ENCODE peak calls at places on chromosomes 3 and 15, in seven cellular contexts. One of them, this sample, is unnamed.

GRCh38 chr3:172751188-172751571 is 654 bp downstream of the ECT2 start:
- DNase-seq in brain microvascular endothelial cell: peak; percentile 4
- DNase-seq in NCI-H524: peak; percentile 58
- DNase-seq in NCI-H2171: no peak
- DNase-seq in activated CD8-positive, alpha-beta memory T cell treated with anti-CD3 and anti-CD28 coated beads for 24 hours: no peak
- DNase-seq in fibroblast of lung: no peak
- DNase-seq in iPS-NIHi11: peak; percentile 46
- DNase-seq in this sample: no peak

GRCh38 chr3:55897573-55898224 is 410.6 kb upstream of the WNT5A start:
- DNase-seq in activated CD8-positive, alpha-beta memory T cell treated with anti-CD3 and anti-CD28 coated beads for 24 hours: no peak
- DNase-seq in NCI-H2171: no peak
- DNase-seq in NCI-H524: peak; percentile 42
- DNase-seq in fibroblast of lung: peak; percentile 19
- DNase-seq in brain microvascular endothelial cell: no peak
- DNase-seq in iPS-NIHi11: peak; percentile 29
- DNase-seq in this sample: peak; percentile 48

GRCh38 chr3:139771331-139771730 is 93.6 kb upstream of the NMNAT3 start:
- DNase-seq in brain microvascular endothelial cell: no peak
- DNase-seq in fibroblast of lung: no peak
- DNase-seq in NCI-H2171: no peak
- DNase-seq in iPS-NIHi11: no peak
- DNase-seq in activated CD8-positive, alpha-beta memory T cell treated with anti-CD3 and anti-CD28 coated beads for 24 hours: no peak
- DNase-seq in NCI-H524: no peak
- DNase-seq in this sample: no peak

GRCh38 chr3:8488436-8488835 is 13.2 kb upstream of the LMCD1 start:
- DNase-seq in iPS-NIHi11: no peak
- DNase-seq in fibroblast of lung: peak; percentile 59
- DNase-seq in brain microvascular endothelial cell: no peak
- DNase-seq in NCI-H524: no peak
- DNase-seq in activated CD8-positive, alpha-beta memory T cell treated with anti-CD3 and anti-CD28 coated beads for 24 hours: no peak
- DNase-seq in NCI-H2171: no peak
- DNase-seq in this sample: no peak

GRCh38 chr15:36627566-36627965 is 48.1 kb downstream of the CDIN1 start:
- DNase-seq in NCI-H2171: no peak
- DNase-seq in iPS-NIHi11: no peak
- DNase-seq in activated CD8-positive, alpha-beta memory T cell treated with anti-CD3 and anti-CD28 coated beads for 24 hours: no peak
- DNase-seq in NCI-H524: no peak
- DNase-seq in brain microvascular endothelial cell: no peak
- DNase-seq in fibroblast of lung: no peak
- DNase-seq in this sample: no peak

GRCh38 chr3:134373278-134373941 is 837 bp downstream of the AMOTL2 start:
- DNase-seq in brain microvascular endothelial cell: peak; percentile 87
- DNase-seq in NCI-H2171: no peak
- DNase-seq in activated CD8-positive, alpha-beta memory T cell treated with anti-CD3 and anti-CD28 coated beads for 24 hours: no peak
- DNase-seq in fibroblast of lung: peak; percentile 94
- DNase-seq in iPS-NIHi11: peak; percentile 89
- DNase-seq in NCI-H524: peak; percentile 59
- DNase-seq in this sample: peak; percentile 7

GRCh38 chr3:50950591-50950990 is 275.9 kb downstream of the DOCK3 start:
- DNase-seq in NCI-H2171: no peak
- DNase-seq in NCI-H524: no peak
- DNase-seq in iPS-NIHi11: no peak
- DNase-seq in activated CD8-positive, alpha-beta memory T cell treated with anti-CD3 and anti-CD28 coated beads for 24 hours: no peak
- DNase-seq in fibroblast of lung: no peak
- DNase-seq in brain microvascular endothelial cell: no peak
- DNase-seq in this sample: no peak

GRCh38 chr3:73694988-73695757 is 70.4 kb upstream of the PDZRN3 start:
- DNase-seq in brain microvascular endothelial cell: no peak
- DNase-seq in fibroblast of lung: peak; percentile 30
- DNase-seq in iPS-NIHi11: no peak
- DNase-seq in NCI-H2171: no peak
- DNase-seq in NCI-H524: no peak
- DNase-seq in activated CD8-positive, alpha-beta memory T cell treated with anti-CD3 and anti-CD28 coated beads for 24 hours: no peak
- DNase-seq in this sample: no peak

GRCh38 chr3:126009181-126009580 is 40.2 kb downstream of the ROPN1B start:
- DNase-seq in NCI-H2171: no peak
- DNase-seq in NCI-H524: no peak
- DNase-seq in fibroblast of lung: no peak
- DNase-seq in brain microvascular endothelial cell: no peak
- DNase-seq in activated CD8-positive, alpha-beta memory T cell treated with anti-CD3 and anti-CD28 coated beads for 24 hours: no peak
- DNase-seq in iPS-NIHi11: no peak
- DNase-seq in this sample: no peak

GRCh38 chr3:134795776-134796312 is 784 bp downstream of the EPHB1 start:
- DNase-seq in NCI-H2171: peak; percentile 31
- DNase-seq in NCI-H524: peak; percentile 52
- DNase-seq in activated CD8-positive, alpha-beta memory T cell treated with anti-CD3 and anti-CD28 coated beads for 24 hours: no peak
- DNase-seq in iPS-NIHi11: peak; percentile 58
- DNase-seq in brain microvascular endothelial cell: peak; percentile 10
- DNase-seq in fibroblast of lung: peak; percentile 48
- DNase-seq in this sample: no peak

This sample was measured in LNCaP clone FGC.